ENCODE peak calls at places on chromosomes 13 and 19, in five cellular contexts. P, S, M, D and N are unnamed samples.

GRCh38 chr19:39811064-39811463 is 22.9 kb downstream of the DYRK1B start:
- DNase-seq in P (no peak), S (no peak), M (no peak), D (no peak), N (no peak)

GRCh38 chr19:18112989-18113478 is 15.5 kb downstream of the MAST3 start:
- DNase-seq in P (peak), S (peak), M (peak), D (peak), N (peak)

GRCh38 chr13:110771194-110771593 is 57.7 kb downstream of the ING1 start:
- DNase-seq in P (no peak), S (no peak), M (no peak), D (no peak), N (no peak)

GRCh38 chr13:97753269-97753668 is 200.2 kb upstream of the IPO5 start:
- DNase-seq in P (no peak), S (no peak), M (no peak), D (no peak), N (no peak)

GRCh38 chr19:40982594-40983101 is 8.4 kb upstream of the CYP2B6 start:
- DNase-seq in P (peak), S (no peak), M (peak), D (no peak), N (no peak)

GRCh38 chr13:40981361-40981760 is 37.8 kb downstream of the ELF1 start:
- DNase-seq in P (no peak), S (no peak), M (no peak), D (no peak), N (no peak)

GRCh38 chr19:38059897-38060296 is 152.9 kb downstream of the SIPA1L3 start:
- DNase-seq in P (no peak), S (no peak), M (no peak), D (no peak), N (no peak)

GRCh38 chr19:3604987-3605343 is 1.7 kb downstream of the TBXA2R start:
- DNase-seq in P (no peak), S (no peak), M (no peak), D (no peak), N (no peak)

GRCh38 chr13:59447846-59448620 is 715.7 kb downstream of the DIAPH3 start:
- DNase-seq in P (peak), S (no peak), M (no peak), D (no peak), N (no peak)

GRCh38 chr19:27772059-27772458 is 1440.9 kb downstream of the UQCRFS1 start:
- DNase-seq in P (no peak), S (no peak), M (no peak), D (no peak), N (no peak)

GRCh38 chr13:76016799-76017198 is 380.7 kb downstream of the LMO7 start:
- DNase-seq in P (no peak), S (no peak), M (peak), D (no peak), N (peak)

GRCh38 chr13:101529419-101529818 is 76.9 kb downstream of the ITGBL1 start:
- DNase-seq in P (peak), S (no peak), M (no peak), D (no peak), N (no peak)

GRCh38 chr13:27280009-27280646 is 9.5 kb downstream of the RASL11A start:
- DNase-seq in P (no peak), S (no peak), M (no peak), D (no peak), N (no peak)

GRCh38 chr13:96444676-96445075 is 354.8 kb downstream of the HS6ST3 start:
- DNase-seq in P (no peak), S (no peak), M (no peak), D (no peak), N (no peak)

GRCh38 chr19:367561-367960 is 23.0 kb upstream of the MIER2 start:
- DNase-seq in P (no peak), S (no peak), M (no peak), D (no peak), N (no peak)

GRCh38 chr13:24267801-24268200 is 41.6 kb upstream of the C1QTNF9 start:
- DNase-seq in P (no peak), S (no peak), M (no peak), D (no peak), N (no peak)

GRCh38 chr19:49441960-49442350 is 628 bp upstream of the SLC17A7 start:
- DNase-seq in P (no peak), S (no peak), M (no peak), D (no peak), N (no peak)

GRCh38 chr19:3983542-3983914 is 1.7 kb downstream of the EEF2 start:
- DNase-seq in P (no peak), S (no peak), M (no peak), D (no peak), N (no peak)

GRCh38 chr19:48715681-48716171 is 3.8 kb downstream of the MAMSTR start:
- DNase-seq in P (no peak), S (peak), M (no peak), D (no peak), N (no peak)

GRCh38 chr13:48859168-48860105 is 116.3 kb upstream of the FNDC3A start:
- DNase-seq in P (no peak), S (no peak), M (no peak), D (no peak), N (no peak)

GRCh38 chr13:113393572-113394503 is 29.9 kb upstream of the GRTP1 start:
- DNase-seq in P (peak), S (peak), M (peak), D (peak), N (peak)

GRCh38 chr13:80903911-80904310 is 563.0 kb upstream of the SPRY2 start:
- DNase-seq in P (no peak), S (no peak), M (no peak), D (no peak), N (no peak)

GRCh38 chr13:42876810-42877550 is 95.6 kb downstream of the FAM216B start:
- DNase-seq in P (peak), S (no peak), M (no peak), D (no peak), N (no peak)

GRCh38 chr19:18648971-18649310 is 12.1 kb downstream of the KLHL26 start:
- DNase-seq in P (no peak), S (peak), M (no peak), D (no peak), N (no peak)

GRCh38 chr19:7368456-7368855 is 19.7 kb downstream of the ARHGEF18 start:
- DNase-seq in P (no peak), S (peak), M (no peak), D (no peak), N (no peak)

GRCh38 chr13:109626386-109627171 is 159.8 kb downstream of the IRS2 start:
- DNase-seq in P (no peak), S (no peak), M (no peak), D (no peak), N (no peak)

GRCh38 chr13:100214886-100215285 is 126.0 kb downstream of the PCCA start:
- DNase-seq in P (peak), S (no peak), M (no peak), D (no peak), N (no peak)

GRCh38 chr19:3879656-3880055 is 829 bp upstream of the ATCAY start:
- DNase-seq in P (no peak), S (no peak), M (peak), D (no peak), N (no peak)

GRCh38 chr13:91690944-91691343 is 292.5 kb downstream of the GPC5 start:
- DNase-seq in P (no peak), S (no peak), M (no peak), D (no peak), N (no peak)

GRCh38 chr13:84207509-84207908 is 325.2 kb upstream of the SLITRK1 start:
- DNase-seq in P (no peak), S (no peak), M (no peak), D (no peak), N (no peak)

GRCh38 chr13:90014038-90014437 is 1333.4 kb upstream of the MIR17HG start:
- DNase-seq in P (no peak), S (no peak), M (no peak), D (no peak), N (no peak)

GRCh38 chr19:46431824-46432223 is 3.1 kb upstream of the PNMA8C start:
- DNase-seq in P (no peak), S (no peak), M (peak), D (no peak), N (no peak)
- TF ChIP-seq CTCF in P (no peak), S (no peak), M (peak), D (no peak), N (peak)

GRCh38 chr19:53980553-53981407 is 10.7 kb upstream of the CACNG6 start:
- DNase-seq in P (peak), S (no peak), M (peak), D (no peak), N (peak)
- TF ChIP-seq CTCF in P (no peak), S (no peak), M (no peak), D (no peak), N (no peak)

DNA sequence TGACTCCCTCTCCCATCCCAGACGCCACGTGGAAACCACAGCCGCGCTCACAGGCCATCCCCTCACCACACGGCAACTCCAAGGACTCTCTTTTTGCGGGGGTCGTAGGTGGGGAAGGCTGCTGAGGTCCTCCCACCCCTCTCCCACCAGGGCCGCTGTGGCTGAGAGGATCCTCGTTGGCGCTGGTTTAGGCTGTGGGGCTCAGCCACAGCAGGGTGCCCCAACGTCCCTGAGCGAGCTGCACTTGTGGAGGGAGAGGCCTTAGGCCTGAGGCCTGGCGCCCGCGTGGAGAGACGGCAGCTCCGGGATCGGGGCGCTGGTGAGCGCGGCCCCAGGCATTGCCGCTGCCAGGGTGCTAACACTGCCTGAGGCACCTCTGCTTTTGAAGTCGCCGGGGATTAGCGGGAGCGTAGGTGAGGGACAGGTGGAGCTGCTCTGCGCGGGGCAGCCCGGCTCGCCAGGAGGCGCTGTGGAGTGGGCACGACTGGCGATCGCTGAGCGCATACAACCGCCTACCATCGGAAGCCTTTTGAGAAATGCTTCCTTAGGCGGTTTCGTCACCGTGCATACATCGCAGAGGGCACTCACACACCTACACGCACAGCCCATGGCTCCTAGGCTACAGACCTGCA is 9.0 kb downstream of the ZSCAN1 start:
- DNase-seq in P (no peak), S (no peak), M (peak), D (no peak), N (no peak)
- TF ChIP-seq CTCF in P (no peak), S (no peak), M (peak), D (no peak), N (no peak)

GRCh38 chr13:29260684-29261083 is 334.8 kb downstream of the SLC7A1 start:
- DNase-seq in P (no peak), S (no peak), M (no peak), D (no peak), N (no peak)

GRCh38 chr13:29270536-29271045 is 324.9 kb downstream of the SLC7A1 start:
- DNase-seq in P (no peak), S (no peak), M (no peak), D (no peak), N (no peak)

GRCh38 chr13:29266743-29267142 is 328.7 kb downstream of the SLC7A1 start:
- DNase-seq in P (no peak), S (no peak), M (no peak), D (no peak), N (no peak)

GRCh38 chr13:29266261-29266660 is 329.2 kb downstream of the SLC7A1 start:
- DNase-seq in P (no peak), S (no peak), M (no peak), D (no peak), N (no peak)
- TF ChIP-seq CTCF in P (no peak), S (no peak), M (no peak), D (no peak), N (no peak)

GRCh38 chr19:54881884-54882283 is 7.8 kb downstream of the FCAR start:
- DNase-seq in P (no peak), S (no peak), M (no peak), D (no peak), N (no peak)

GRCh38 chr19:54883228-54883627 is 9.2 kb downstream of the FCAR start:
- DNase-seq in P (no peak), S (no peak), M (no peak), D (no peak), N (no peak)

DNA sequence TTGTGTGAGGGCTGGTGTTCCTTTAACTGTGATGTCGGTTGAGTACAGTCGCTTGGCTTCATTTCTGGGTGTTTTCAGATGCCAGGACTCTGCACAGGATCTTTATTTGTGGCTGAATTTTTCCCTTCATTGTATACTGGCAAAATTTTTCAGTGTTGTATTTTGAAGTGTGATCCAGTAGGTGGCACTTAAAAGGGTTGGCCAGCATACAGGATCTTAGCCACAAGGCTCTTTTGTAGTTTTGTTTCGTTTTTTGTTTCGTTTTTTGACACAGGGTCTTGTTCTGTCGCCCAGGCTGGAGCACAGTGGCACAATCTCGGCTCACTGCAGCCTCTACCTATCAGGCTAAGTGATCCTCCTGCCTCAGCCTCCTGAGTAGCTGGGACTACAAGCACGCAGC is 8.7 kb downstream of the FCAR start:
- DNase-seq in P (no peak), S (no peak), M (no peak), D (no peak), N (no peak)
- TF ChIP-seq CTCF in P (no peak), S (no peak), M (no peak), D (no peak), N (no peak)